ENCODE peak calls at places on chromosomes 1 and 21, in ten cellular contexts. M is effector memory CD4-positive, alpha-beta T cell; T is mesothelial cell of epicardium; U is C1 segment of cervical spinal cord; X is AG08396; H is NCI-H226; L is endothelial cell; R is anterior cingulate cortex; S is HT-29; J is naive thymus-derived CD4-positive, alpha-beta T cell. Y is an unnamed sample.

GRCh38 chr1:108209456-108210108 is 9.4 kb upstream of the SLC25A24 start:
- DNase-seq in M (no peak), T (no peak), U (no peak), X (no peak), H (no peak), L (no peak), R (no peak), S (no peak), J (no peak), Y (peak)

GRCh38 chr1:23799570-23800395 is 771 bp downstream of the GALE start:
- DNase-seq in M (no peak), T (no peak), U (peak), X (peak), H (peak), L (peak), R (no peak), S (peak), J (no peak), Y (peak)

GRCh38 chr1:111399792-111400610 is 27.5 kb downstream of the OVGP1 start:
- DNase-seq in M (no peak), T (no peak), U (peak), X (peak), H (peak), L (peak), R (peak), S (peak), J (peak), Y (peak)

GRCh38 chr1:179883040-179883501 is 986 bp downstream of the TOR1AIP1 start:
- DNase-seq in M (no peak), T (no peak), U (no peak), X (peak), H (no peak), L (no peak), R (peak), S (no peak), J (no peak), Y (no peak)

GRCh38 chr1:16014509-16015482 is 3.0 kb downstream of the HSPB7 start:
- DNase-seq in M (no peak), T (no peak), U (no peak), X (no peak), H (no peak), L (no peak), R (no peak), S (no peak), J (no peak), Y (no peak)

GRCh38 chr1:97783762-97784161 is 137.1 kb downstream of the DPYD start:
- DNase-seq in M (no peak), T (no peak), U (no peak), X (no peak), H (no peak), L (no peak), R (no peak), S (no peak), J (no peak), Y (no peak)

GRCh38 chr1:38997901-38998190 is 6.8 kb downstream of the AKIRIN1 start:
- DNase-seq in M (no peak), T (no peak), U (no peak), X (no peak), H (no peak), L (no peak), R (no peak), S (no peak), J (peak), Y (no peak)

GRCh38 chr21:44846485-44847260 is 26.8 kb downstream of the PTTG1IP start:
- DNase-seq in M (no peak), T (no peak), U (peak), X (peak), H (no peak), L (no peak), R (peak), S (peak), J (peak), Y (peak)

GRCh38 chr1:214044438-214045214 is 56.9 kb downstream of the PROX1 start:
- DNase-seq in M (no peak), T (no peak), U (no peak), X (no peak), H (no peak), L (no peak), R (no peak), S (no peak), J (no peak), Y (no peak)

GRCh38 chr1:24481098-24481497 is 21.5 kb upstream of the RCAN3 start:
- DNase-seq in M (peak), T (no peak), U (peak), X (no peak), H (no peak), L (peak), R (no peak), S (no peak), J (peak), Y (peak)

GRCh38 chr1:40078512-40079333 is 18.3 kb downstream of the PPT1 start:
- DNase-seq in M (no peak), T (no peak), U (peak), X (peak), H (no peak), L (peak), R (no peak), S (peak), J (peak), Y (peak)

GRCh38 chr1:206560021-206560716 is 52.1 kb downstream of the EIF2D start:
- DNase-seq in M (no peak), T (no peak), U (no peak), X (no peak), H (no peak), L (no peak), R (no peak), S (peak), J (no peak), Y (no peak)

GRCh38 chr1:89615676-89616598 is 17.0 kb upstream of the LRRC8C start:
- DNase-seq in M (no peak), T (no peak), U (no peak), X (no peak), H (no peak), L (peak), R (no peak), S (peak), J (no peak), Y (no peak)

GRCh38 chr1:77076759-77077158 is 142.5 kb downstream of the PIGK start:
- DNase-seq in M (no peak), T (no peak), U (no peak), X (no peak), H (no peak), L (no peak), R (no peak), S (no peak), J (no peak), Y (no peak)

GRCh38 chr1:7172804-7173203 is 387.6 kb downstream of the CAMTA1 start:
- DNase-seq in M (no peak), T (no peak), U (no peak), X (no peak), H (no peak), L (no peak), R (no peak), S (no peak), J (no peak), Y (no peak)

GRCh38 chr1:77322061-77322900 is 40.5 kb downstream of the AK5 start:
- DNase-seq in M (no peak), T (no peak), U (no peak), X (peak), H (peak), L (no peak), R (no peak), S (peak), J (no peak), Y (no peak)

GRCh38 chr1:212937034-212937433 is 13.3 kb upstream of the VASH2 start:
- DNase-seq in M (no peak), T (no peak), U (no peak), X (no peak), H (no peak), L (no peak), R (no peak), S (no peak), J (no peak), Y (no peak)

GRCh38 chr1:235079443-235079967 is 49.1 kb downstream of the TOMM20 start:
- DNase-seq in M (no peak), T (no peak), U (no peak), X (no peak), H (peak), L (no peak), R (no peak), S (peak), J (no peak), Y (no peak)

GRCh38 chr1:75614455-75615379 is 3.8 kb upstream of the SLC44A5 start:
- DNase-seq in M (no peak), T (peak), U (peak), X (peak), H (peak), L (peak), R (peak), S (no peak), J (peak), Y (no peak)

GRCh38 chr1:22241811-22242210 is 98.9 kb upstream of the WNT4 start:
- DNase-seq in M (no peak), T (no peak), U (no peak), X (no peak), H (no peak), L (no peak), R (no peak), S (no peak), J (no peak), Y (no peak)

GRCh38 chr1:9429369-9429766 is 109.9 kb upstream of the SLC25A33 start:
- DNase-seq in M (no peak), T (no peak), U (no peak), X (no peak), H (no peak), L (no peak), R (no peak), S (no peak), J (no peak), Y (no peak)

GRCh38 chr1:231194476-231194842 is 32.6 kb downstream of the TRIM67 start:
- DNase-seq in M (no peak), T (no peak), U (no peak), X (no peak), H (no peak), L (no peak), R (no peak), S (no peak), J (no peak), Y (no peak)

GRCh38 chr1:47465605-47466004 is 27.8 kb downstream of the FOXD2 start:
- DNase-seq in M (no peak), T (no peak), U (no peak), X (no peak), H (no peak), L (no peak), R (no peak), S (no peak), J (no peak), Y (no peak)

GRCh38 chr21:18722193-18722592 is 318.6 kb upstream of the TMPRSS15 start:
- DNase-seq in M (no peak), T (no peak), U (no peak), X (no peak), H (no peak), L (no peak), R (no peak), S (no peak), J (no peak), Y (no peak)

GRCh38 chr21:32624726-32625125 is 12.5 kb upstream of the CFAP298 start:
- DNase-seq in M (no peak), T (no peak), U (no peak), X (no peak), H (peak), L (no peak), R (no peak), S (no peak), J (no peak), Y (no peak)

GRCh38 chr1:243601720-243602119 is 248.3 kb downstream of the AKT3 start:
- DNase-seq in M (no peak), T (no peak), U (no peak), X (no peak), H (no peak), L (no peak), R (no peak), S (no peak), J (no peak), Y (no peak)

GRCh38 chr1:40039245-40039756 is 1.2 kb upstream of the CAP1 start:
- DNase-seq in M (no peak), T (no peak), U (no peak), X (no peak), H (no peak), L (no peak), R (no peak), S (no peak), J (peak), Y (no peak)

GRCh38 chr1:54480201-54480848 is 67.7 kb upstream of the ACOT11 start:
- DNase-seq in M (no peak), T (no peak), U (no peak), X (no peak), H (no peak), L (no peak), R (no peak), S (no peak), J (no peak), Y (peak)

GRCh38 chr1:147497826-147498225 is 43.5 kb upstream of the BCL9 start:
- DNase-seq in M (no peak), T (no peak), U (no peak), X (no peak), H (no peak), L (no peak), R (no peak), S (no peak), J (no peak), Y (no peak)

GRCh38 chr21:42299324-42300044 is 15.7 kb downstream of the TFF3 start:
- DNase-seq in M (no peak), T (no peak), U (no peak), X (no peak), H (peak), L (no peak), R (no peak), S (no peak), J (peak), Y (no peak)

Y was measured in central memory CD4-positive, alpha-beta T cell.